ENCODE peak calls at places on chromosomes 11 and 22, in six cellular contexts. V, O, R, J, D and Y are unnamed samples.

GRCh38 chr22:47372111-47372581 is 609.7 kb downstream of the TBC1D22A start:
- DNase-seq in V (no peak), O (no peak), R (no peak), J (peak; percentile 41), D (no peak), Y (no peak)

GRCh38 chr11:34226210-34226609 is 120.8 kb downstream of the NAT10 start:
- DNase-seq in V (no peak), O (no peak), R (no peak), J (no peak), D (no peak), Y (no peak)

GRCh38 chr11:12771875-12772274 is 97.7 kb downstream of the TEAD1 start:
- DNase-seq in V (peak; percentile 18), O (peak; percentile 42), R (no peak), J (no peak), D (no peak), Y (no peak)

GRCh38 chr11:134573857-134574256 is 161.8 kb upstream of the B3GAT1 start:
- DNase-seq in V (no peak), O (no peak), R (no peak), J (no peak), D (no peak), Y (no peak)

GRCh38 chr11:13699041-13699440 is 30.6 kb downstream of the FAR1 start:
- DNase-seq in V (no peak), O (no peak), R (no peak), J (no peak), D (no peak), Y (no peak)

GRCh38 chr22:25930083-25930482 is 188.1 kb downstream of the MYO18B start:
- DNase-seq in V (no peak), O (no peak), R (no peak), J (no peak), D (no peak), Y (no peak)

GRCh38 chr11:76781861-76782500 is 1.2 kb upstream of the TSKU start:
- DNase-seq in V (peak; percentile 71), O (no peak), R (no peak), J (no peak), D (no peak), Y (peak; percentile 35)

GRCh38 chr11:27497284-27497866 is 9.2 kb downstream of the LIN7C start:
- DNase-seq in V (peak; percentile 13), O (peak; percentile 19), R (no peak), J (no peak), D (no peak), Y (no peak)

GRCh38 chr11:66268953-66269906 is 791 bp downstream of the RAB1B start:
- DNase-seq in V (no peak), O (peak; percentile 50), R (no peak), J (no peak), D (no peak), Y (peak; percentile 20)

GRCh38 chr11:18834754-18835466 is 43.3 kb upstream of the PTPN5 start:
- DNase-seq in V (no peak), O (no peak), R (no peak), J (no peak), D (no peak), Y (no peak)

GRCh38 chr11:106724293-106724892 is 293.9 kb downstream of the GUCY1A2 start:
- DNase-seq in V (no peak), O (no peak), R (no peak), J (no peak), D (no peak), Y (no peak)

GRCh38 chr22:39433476-39434242 is 23.2 kb upstream of the MGAT3 start:
- DNase-seq in V (no peak), O (no peak), R (no peak), J (no peak), D (no peak), Y (no peak)

GRCh38 chr11:92276773-92277172 is 52.2 kb downstream of the FAT3 start:
- DNase-seq in V (no peak), O (peak; percentile 32), R (no peak), J (no peak), D (no peak), Y (no peak)

GRCh38 chr11:18064035-18064434 is 18.0 kb upstream of the TPH1 start:
- DNase-seq in V (no peak), O (no peak), R (no peak), J (no peak), D (no peak), Y (no peak)

GRCh38 chr11:99795999-99796398 is 775.2 kb downstream of the CNTN5 start:
- DNase-seq in V (no peak), O (no peak), R (no peak), J (no peak), D (no peak), Y (no peak)

GRCh38 chr11:114280696-114281095 is 15.5 kb upstream of the NNMT start:
- DNase-seq in V (peak; percentile 57), O (peak; percentile 77), R (no peak), J (peak; percentile 78), D (peak; percentile 35), Y (peak; percentile 49)

GRCh38 chr11:134445601-134446325 is 33.7 kb upstream of the B3GAT1 start:
- DNase-seq in V (no peak), O (no peak), R (no peak), J (no peak), D (no peak), Y (no peak)

GRCh38 chr11:75518771-75519653 is 6.7 kb downstream of the GDPD5 start:
- DNase-seq in V (no peak), O (no peak), R (no peak), J (no peak), D (no peak), Y (no peak)

GRCh38 chr11:65378208-65378927 is 4.1 kb downstream of the SLC25A45 start:
- DNase-seq in V (no peak), O (no peak), R (no peak), J (no peak), D (no peak), Y (no peak)

GRCh38 chr11:59767212-59767611 is 12.0 kb downstream of the STX3 start:
- DNase-seq in V (no peak), O (no peak), R (no peak), J (no peak), D (no peak), Y (no peak)

GRCh38 chr11:34250732-34251639 is 106.8 kb downstream of the ABTB2 start:
- DNase-seq in V (peak; percentile 84), O (peak; percentile 8), R (peak; percentile 74), J (peak; percentile 67), D (peak; percentile 75), Y (peak; percentile 85)

GRCh38 chr11:15926071-15926470 is 430.3 kb downstream of the SOX6 start:
- DNase-seq in V (peak; percentile 63), O (no peak), R (no peak), J (no peak), D (no peak), Y (no peak)

GRCh38 chr22:37676691-37677627 is 1.5 kb downstream of the LGALS1 start:
- DNase-seq in V (peak; percentile 96), O (peak; percentile 96), R (peak; percentile 61), J (peak; percentile 88), D (peak; percentile 69), Y (peak; percentile 73)

GRCh38 chr11:43943931-43944751 is 1.7 kb downstream of the C11orf96 start:
- DNase-seq in V (peak; percentile 84), O (no peak), R (no peak), J (peak; percentile 53), D (no peak), Y (peak; percentile 13)

GRCh38 chr22:25540128-25540790 is 24.2 kb upstream of the GRK3 start:
- DNase-seq in V (no peak), O (no peak), R (no peak), J (no peak), D (no peak), Y (no peak)

GRCh38 chr11:101797335-101797734 is 117.5 kb upstream of the CEP126 start:
- DNase-seq in V (no peak), O (no peak), R (no peak), J (no peak), D (no peak), Y (no peak)

GRCh38 chr11:3879216-3879966 is 23.9 kb downstream of the STIM1 start:
- DNase-seq in V (no peak), O (no peak), R (no peak), J (no peak), D (no peak), Y (no peak)

GRCh38 chr11:3880724-3881123 is 25.3 kb downstream of the STIM1 start:
- DNase-seq in V (peak; percentile 60), O (peak; percentile 23), R (no peak), J (no peak), D (no peak), Y (no peak)

GRCh38 chr11:3885855-3886254 is 30.4 kb downstream of the STIM1 start:
- DNase-seq in V (peak; percentile 88), O (no peak), R (no peak), J (no peak), D (peak; percentile 62), Y (no peak)

GRCh38 chr11:3879967-3880542 is 24.6 kb downstream of the STIM1 start:
- DNase-seq in V (no peak), O (no peak), R (no peak), J (no peak), D (no peak), Y (no peak)

DNA sequence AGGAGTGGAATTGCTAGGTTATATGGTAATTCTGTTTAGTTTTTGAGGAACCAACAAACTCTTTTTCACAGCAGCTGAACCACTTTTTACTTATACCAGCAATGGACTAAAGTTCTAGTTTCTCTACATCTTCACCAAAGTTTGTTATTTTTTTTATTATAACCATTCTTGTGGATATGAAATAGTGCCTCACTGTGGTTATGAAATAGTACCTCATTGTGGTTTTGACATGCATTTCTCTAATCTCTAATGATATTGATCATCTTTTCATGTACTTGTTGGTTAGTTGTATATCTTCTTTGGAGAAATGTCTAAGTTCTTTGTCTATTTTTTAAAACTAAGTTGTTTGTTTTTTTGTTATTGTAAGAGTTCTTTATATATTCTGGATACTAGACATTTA is 27.2 kb downstream of the STIM1 start:
- DNase-seq in V (no peak), O (no peak), R (no peak), J (no peak), D (no peak), Y (no peak)
- TF ChIP-seq CTCF in V (peak; percentile 11), O (peak; percentile 24), R (no peak), J (no peak), D (no peak), Y (no peak)

GRCh38 chr11:86230196-86230813 is 14.2 kb upstream of the EED start:
- DNase-seq in V (peak; percentile 75), O (no peak), R (no peak), J (no peak), D (peak; percentile 39), Y (peak; percentile 32)
- TF ChIP-seq CTCF in V (peak; percentile 70), O (no peak), R (peak; percentile 19), J (no peak), D (peak; percentile 63), Y (no peak)

DNA sequence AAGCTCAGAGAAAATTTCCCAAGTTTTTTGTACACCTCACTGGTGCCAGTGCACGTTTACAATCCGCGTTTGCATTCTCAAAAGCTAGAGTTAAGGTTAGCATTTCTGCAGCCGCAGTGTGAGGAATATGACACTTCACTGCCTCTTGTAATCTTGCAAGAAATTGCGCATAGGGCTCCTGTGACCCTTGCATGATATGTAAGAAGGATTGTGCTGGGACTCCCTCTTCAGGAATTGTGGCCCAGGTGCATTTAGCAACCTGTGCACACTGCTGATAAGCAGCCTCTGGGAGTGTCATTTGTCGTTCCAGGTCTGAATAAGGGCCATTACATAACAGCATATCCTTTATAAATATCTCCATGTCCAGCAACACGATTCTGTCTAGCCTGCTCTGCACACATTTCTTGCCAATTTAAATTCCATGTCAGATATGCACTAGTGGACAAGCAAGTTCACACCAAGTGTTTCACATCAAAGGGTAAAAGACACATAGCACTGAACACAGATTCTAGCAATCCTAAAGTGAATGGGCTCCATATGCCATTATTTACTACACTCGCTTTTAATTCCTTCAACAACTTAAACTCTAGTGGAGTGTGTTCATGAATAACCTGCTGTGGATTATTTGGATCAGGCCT is 69.2 kb upstream of the INCENP start:
- DNase-seq in V (peak; percentile 42), O (peak; percentile 10), R (peak; percentile 38), J (peak; percentile 54), D (peak; percentile 87), Y (peak; percentile 44)
- TF ChIP-seq CTCF in V (peak; percentile 87), O (peak; percentile 50), R (peak; percentile 47), J (peak; percentile 61), D (peak; percentile 80), Y (peak; percentile 81)

GRCh38 chr22:30602049-30602448 is 4.9 kb upstream of the TCN2 start:
- DNase-seq in V (peak; percentile 41), O (peak; percentile 42), R (no peak), J (no peak), D (peak; percentile 53), Y (no peak)
- TF ChIP-seq CTCF in V (peak; percentile 50), O (peak; percentile 66), R (peak; percentile 67), J (no peak), D (peak; percentile 53), Y (peak; percentile 38)